ENCODE peak calls at places on chromosomes 12 and 14, in ten cellular contexts. Z is NCI-H1417, L is GM04504, N is endothelial cell, Y is RWPE1, R is posterior cingulate gyrus, Q is cardiac muscle cell, O is AG20443, H is GM06990, U is AG09309. S is an unnamed sample.
A peak's percentile ranks its signal among the peaks of the same experiment; 100 is the strongest.

GRCh38 chr12:75389061-75389460 is 1.8 kb upstream of the GLIPR1L2 start:
- DNase-seq in Z (peak; percentile 91), L (no peak), N (no peak), Y (peak; percentile 13), R (no peak), Q (peak; percentile 18), O (peak; percentile 16), H (no peak), U (no peak), S (no peak)

GRCh38 chr12:70576341-70577282 is 60.6 kb downstream of the PTPRB start:
- DNase-seq in Z (peak; percentile 90), L (peak; percentile 63), N (no peak), Y (peak; percentile 61), R (no peak), Q (peak; percentile 90), O (peak; percentile 71), H (no peak), U (peak; percentile 85), S (no peak)

GRCh38 chr12:2879853-2880252 is 2.8 kb downstream of the RHNO1 start:
- DNase-seq in Z (no peak), L (no peak), N (no peak), Y (no peak), R (no peak), Q (no peak), O (no peak), H (no peak), U (no peak), S (no peak)

GRCh38 chr14:75280448-75280830 is 1.8 kb downstream of the FOS start:
- DNase-seq in Z (no peak), L (no peak), N (no peak), Y (no peak), R (peak; percentile 59), Q (no peak), O (no peak), H (no peak), U (no peak), S (no peak)

GRCh38 chr14:84859116-84859515 is 670.8 kb upstream of the FLRT2 start:
- DNase-seq in Z (peak; percentile 29), L (no peak), N (no peak), Y (no peak), R (no peak), Q (no peak), O (no peak), H (no peak), U (no peak), S (no peak)

GRCh38 chr12:6469609-6470374 is 685 bp downstream of the VAMP1 start:
- DNase-seq in Z (peak; percentile 69), L (no peak), N (no peak), Y (no peak), R (no peak), Q (no peak), O (no peak), H (no peak), U (no peak), S (peak; percentile 38)

GRCh38 chr12:5258498-5258897 is 173.4 kb upstream of the NTF3 start:
- DNase-seq in Z (no peak), L (peak; percentile 84), N (no peak), Y (no peak), R (no peak), Q (peak; percentile 34), O (peak; percentile 80), H (no peak), U (peak; percentile 97), S (no peak)

GRCh38 chr14:103121161-103121845 is 2.0 kb upstream of the TNFAIP2 start:
- DNase-seq in Z (peak; percentile 59), L (no peak), N (no peak), Y (no peak), R (peak; percentile 73), Q (peak; percentile 64), O (no peak), H (no peak), U (no peak), S (no peak)

GRCh38 chr12:104998423-104999346 is 12.6 kb downstream of the NOPCHAP1 start:
- DNase-seq in Z (peak; percentile 98), L (no peak), N (no peak), Y (no peak), R (peak; percentile 78), Q (no peak), O (no peak), H (no peak), U (no peak), S (no peak)

GRCh38 chr12:75913502-75914110 is 118.0 kb downstream of the PHLDA1 start:
- DNase-seq in Z (peak; percentile 41), L (no peak), N (no peak), Y (no peak), R (no peak), Q (peak; percentile 54), O (no peak), H (no peak), U (no peak), S (no peak)

GRCh38 chr12:65948320-65949008 is 124.2 kb downstream of the HMGA2 start:
- DNase-seq in Z (no peak), L (peak; percentile 83), N (no peak), Y (peak; percentile 75), R (peak; percentile 88), Q (peak; percentile 98), O (peak; percentile 80), H (no peak), U (peak; percentile 87), S (no peak)

GRCh38 chr14:99213101-99213500 is 58.9 kb downstream of the BCL11B start:
- DNase-seq in Z (no peak), L (no peak), N (no peak), Y (no peak), R (peak; percentile 45), Q (no peak), O (no peak), H (no peak), U (no peak), S (no peak)

GRCh38 chr14:24339284-24340151 is at the start of gene RIPK3:
- DNase-seq in Z (no peak), L (no peak), N (no peak), Y (no peak), R (peak; percentile 73), Q (no peak), O (peak; percentile 53), H (peak; percentile 66), U (no peak), S (no peak)

GRCh38 chr12:124024263-124024678 is 51.3 kb downstream of the ZNF664 start:
- DNase-seq in Z (no peak), L (no peak), N (no peak), Y (no peak), R (no peak), Q (no peak), O (peak; percentile 81), H (no peak), U (no peak), S (no peak)

GRCh38 chr12:115944392-115944742 is 333.1 kb downstream of the MED13L start:
- DNase-seq in Z (no peak), L (no peak), N (no peak), Y (no peak), R (no peak), Q (no peak), O (no peak), H (no peak), U (no peak), S (no peak)

GRCh38 chr14:101232340-101233015 is 328.8 kb upstream of the DIO3 start:
- DNase-seq in Z (no peak), L (no peak), N (no peak), Y (no peak), R (no peak), Q (no peak), O (no peak), H (no peak), U (no peak), S (peak; percentile 9)

GRCh38 chr12:113231275-113232231 is 10.3 kb downstream of the TPCN1 start:
- DNase-seq in Z (no peak), L (no peak), N (no peak), Y (peak; percentile 77), R (peak; percentile 68), Q (peak; percentile 89), O (no peak), H (no peak), U (no peak), S (peak; percentile 84)

GRCh38 chr12:59383426-59383822 is 212.4 kb upstream of the SLC16A7 start:
- DNase-seq in Z (no peak), L (peak; percentile 66), N (no peak), Y (no peak), R (no peak), Q (peak; percentile 74), O (no peak), H (no peak), U (peak; percentile 61), S (no peak)

GRCh38 chr14:64569108-64570045 is 19.6 kb downstream of the PPP1R36 start:
- DNase-seq in Z (no peak), L (peak; percentile 76), N (no peak), Y (peak; percentile 89), R (peak; percentile 88), Q (peak; percentile 90), O (peak; percentile 89), H (no peak), U (no peak), S (peak; percentile 18)

GRCh38 chr12:132949936-132950837 is 5.9 kb downstream of the ZNF605 start:
- DNase-seq in Z (no peak), L (no peak), N (no peak), Y (no peak), R (no peak), Q (no peak), O (no peak), H (no peak), U (no peak), S (no peak)

GRCh38 chr12:60830381-60830780 is 1234.6 kb downstream of the SLC16A7 start:
- DNase-seq in Z (no peak), L (no peak), N (no peak), Y (peak; percentile 22), R (no peak), Q (no peak), O (no peak), H (no peak), U (no peak), S (no peak)

GRCh38 chr12:66087365-66087943 is 43.1 kb downstream of the LLPH start:
- DNase-seq in Z (peak; percentile 70), L (peak; percentile 51), N (peak; percentile 69), Y (peak; percentile 55), R (peak; percentile 87), Q (peak; percentile 83), O (peak; percentile 75), H (no peak), U (peak; percentile 49), S (peak; percentile 78)

GRCh38 chr12:54392485-54393349 is 8.2 kb upstream of the ZNF385A start:
- DNase-seq in Z (no peak), L (no peak), N (no peak), Y (no peak), R (peak; percentile 86), Q (no peak), O (no peak), H (no peak), U (no peak), S (no peak)

GRCh38 chr14:24978862-24979724 is 70.9 kb downstream of the STXBP6 start:
- DNase-seq in Z (no peak), L (no peak), N (no peak), Y (no peak), R (no peak), Q (no peak), O (no peak), H (no peak), U (no peak), S (peak; percentile 61)

GRCh38 chr12:110743571-110744093 is 941 bp upstream of the PPP1CC start:
- DNase-seq in Z (peak; percentile 42), L (no peak), N (no peak), Y (no peak), R (peak; percentile 83), Q (peak; percentile 56), O (peak; percentile 25), H (peak; percentile 20), U (no peak), S (no peak)

GRCh38 chr14:104436741-104437701 is 142.5 kb upstream of the C14orf180 start:
- DNase-seq in Z (peak; percentile 98), L (no peak), N (no peak), Y (no peak), R (peak; percentile 66), Q (no peak), O (peak; percentile 8), H (no peak), U (no peak), S (no peak)

GRCh38 chr12:76859621-76860020 is 19.2 kb downstream of the CSRP2 start:
- DNase-seq in Z (no peak), L (no peak), N (no peak), Y (no peak), R (no peak), Q (no peak), O (no peak), H (no peak), U (no peak), S (no peak)

GRCh38 chr12:120962487-120963054 is 15.8 kb upstream of the HNF1A start:
- DNase-seq in Z (no peak), L (no peak), N (no peak), Y (peak; percentile 73), R (peak; percentile 27), Q (no peak), O (no peak), H (no peak), U (no peak), S (no peak)

S was measured in Caco-2.